ENCODE peak calls at places on chromosomes 4 and X, in four cellular contexts. H is HL-60, E is adrenal gland, A is RWPE1. Z is an unnamed sample.

GRCh38 chr4:73589887-73590801 is 30.1 kb downstream of the RASSF6 start:
- DNase-seq in H (no peak), E (no peak), A (no peak), Z (no peak)

GRCh38 chr4:55442541-55442940 is 46.8 kb downstream of the TMEM165 start:
- DNase-seq in H (no peak), E (no peak), A (no peak), Z (no peak)

GRCh38 chrX:132092439-132093065 is 35.3 kb downstream of the FRMD7 start:
- DNase-seq in H (peak; percentile 61), E (peak; percentile 71), A (peak; percentile 30), Z (peak; percentile 42)

GRCh38 chr4:111540661-111541060 is 604.6 kb upstream of the FAM241A start:
- DNase-seq in H (no peak), E (no peak), A (no peak), Z (no peak)

GRCh38 chr4:143089291-143089690 is 95.4 kb upstream of the USP38 start:
- DNase-seq in H (no peak), E (no peak), A (no peak), Z (no peak)

GRCh38 chr4:186876961-186877626 is 153.4 kb upstream of the FAT1 start:
- DNase-seq in H (no peak), E (no peak), A (no peak), Z (no peak)

GRCh38 chrX:56785442-56785841 is 56.4 kb downstream of the NBDY start:
- DNase-seq in H (no peak), E (no peak), A (no peak), Z (no peak)

GRCh38 chr4:41217373-41217772 is 3.0 kb upstream of the APBB2 start:
- DNase-seq in H (no peak), E (no peak), A (no peak), Z (no peak)

GRCh38 chr4:24121395-24122175 is 231.7 kb upstream of the PPARGC1A start:
- DNase-seq in H (no peak), E (no peak), A (no peak), Z (no peak)

GRCh38 chr4:18686338-18687039 is 664.9 kb upstream of the LCORL start:
- DNase-seq in H (no peak), E (no peak), A (no peak), Z (no peak)

GRCh38 chr4:86306816-86307215 is 53.0 kb downstream of the MAPK10 start:
- DNase-seq in H (no peak), E (no peak), A (no peak), Z (no peak)

GRCh38 chr4:169698331-169698730 is 59.4 kb downstream of the HPF1 start:
- DNase-seq in H (no peak), E (no peak), A (no peak), Z (no peak)
- TF ChIP-seq CTCF in H (no peak), E (no peak), A (no peak), Z (no peak)

DNA sequence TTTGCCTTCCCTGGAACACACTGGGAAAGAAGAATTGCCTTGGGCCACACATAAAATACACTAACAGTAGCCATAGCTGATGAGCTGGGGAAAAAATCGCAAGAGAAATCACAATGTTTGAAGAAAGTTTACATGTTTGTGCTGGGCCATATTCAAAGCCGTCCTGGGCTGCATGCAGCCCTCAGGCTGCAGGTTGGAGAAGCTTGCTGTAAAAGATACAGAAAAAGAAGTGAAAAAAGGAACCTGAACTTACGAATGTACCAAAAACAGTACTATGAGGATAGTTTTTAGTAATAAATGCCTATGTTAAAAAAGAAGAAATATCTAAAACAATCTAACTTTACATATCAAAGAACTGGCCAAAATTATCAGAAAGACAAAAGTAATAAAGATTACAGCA is 82.1 kb downstream of the UGT2B28 start:
- DNase-seq in H (no peak), E (no peak), A (no peak), Z (no peak)
- H3K27ac ChIP-seq in H (no peak overlapping the region), E (no peak overlapping the region), A (no peak overlapping the region), Z (no peak overlapping the region)

DNA sequence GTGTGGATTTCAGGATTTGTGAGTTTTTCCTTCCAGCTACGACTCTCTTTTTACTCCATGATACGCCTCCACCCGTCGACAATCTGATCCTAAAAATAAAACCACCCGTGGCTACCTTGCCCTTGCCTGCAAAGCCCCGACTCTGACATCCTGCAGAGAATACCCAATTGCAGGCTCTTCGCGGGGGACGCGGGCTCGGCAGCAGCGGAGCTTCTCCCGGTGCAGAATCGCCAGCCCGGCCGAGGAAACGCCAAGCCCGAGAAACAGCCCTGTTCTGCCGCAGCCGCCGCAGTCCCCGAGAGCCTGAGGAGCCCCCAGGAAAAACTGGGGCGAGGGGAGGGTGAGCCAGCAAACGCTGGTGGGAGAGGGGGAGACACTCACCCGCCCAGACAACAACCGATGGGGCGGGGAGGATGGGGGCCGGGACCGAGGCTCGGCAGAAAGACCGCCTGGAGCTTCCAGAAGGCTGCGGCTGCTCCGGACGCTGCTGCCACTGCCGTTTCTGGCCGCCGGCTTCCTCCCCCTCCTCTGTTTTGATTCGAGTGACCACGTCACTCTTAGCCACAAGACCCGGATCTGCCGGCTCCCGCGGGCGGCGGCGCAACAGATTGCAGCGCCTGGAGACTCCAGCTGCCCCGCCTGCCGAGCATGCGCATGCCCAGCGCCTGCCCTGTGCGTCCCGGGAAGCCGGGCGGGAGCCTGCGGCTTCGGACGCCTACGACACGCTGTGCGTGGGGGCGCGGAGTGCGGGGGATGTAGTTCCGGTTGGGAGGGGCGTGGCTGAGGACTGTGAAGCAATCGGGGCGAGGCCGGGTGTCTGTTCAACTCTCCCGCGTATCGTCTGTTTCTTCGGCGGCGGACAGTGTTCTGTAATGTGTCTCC is at the start of gene SMIM14:
- DNase-seq in H (peak; percentile 98), E (peak; percentile 99), A (peak; percentile 97), Z (peak; percentile 87)
- TF ChIP-seq CTCF in H (no peak), E (peak; percentile 51), A (no peak), Z (peak; percentile 27)

DNA sequence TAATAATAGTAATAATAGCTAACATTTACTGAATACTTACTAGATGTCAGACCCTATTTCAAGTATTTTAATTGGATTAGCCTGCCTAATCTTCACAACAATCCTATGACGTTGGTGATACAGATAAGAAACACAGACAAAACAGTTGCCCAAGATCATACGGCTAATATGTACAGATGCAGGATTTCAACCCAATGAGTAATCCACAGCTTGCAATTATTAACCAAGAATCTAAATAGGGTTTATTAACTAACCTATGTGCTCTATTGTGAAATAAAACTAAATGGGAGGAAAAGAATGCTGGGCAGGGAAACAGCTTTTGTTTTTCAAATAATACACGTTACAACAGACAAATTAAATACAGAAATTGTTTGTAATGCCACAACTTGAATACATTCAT is 23.4 kb downstream of the FBXO8 start:
- DNase-seq in H (no peak), E (no peak), A (peak; percentile 19), Z (peak; percentile 67)
- H3K27ac ChIP-seq in H (no peak overlapping the region), E (no peak overlapping the region), A (no peak overlapping the region), Z (no peak overlapping the region)

GRCh38 chr4:129900430-129900953 is 804.5 kb downstream of the C4orf33 start:
- DNase-seq in H (no peak), E (no peak), A (no peak), Z (no peak)

GRCh38 chr4:129905256-129905655 is 809.3 kb downstream of the C4orf33 start:
- DNase-seq in H (no peak), E (no peak), A (no peak), Z (no peak)

GRCh38 chr4:129901205-129901604 is 805.3 kb downstream of the C4orf33 start:
- DNase-seq in H (no peak), E (no peak), A (no peak), Z (no peak)

GRCh38 chr4:129899849-129900248 is 803.9 kb downstream of the C4orf33 start:
- DNase-seq in H (no peak), E (no peak), A (no peak), Z (no peak)

DNA sequence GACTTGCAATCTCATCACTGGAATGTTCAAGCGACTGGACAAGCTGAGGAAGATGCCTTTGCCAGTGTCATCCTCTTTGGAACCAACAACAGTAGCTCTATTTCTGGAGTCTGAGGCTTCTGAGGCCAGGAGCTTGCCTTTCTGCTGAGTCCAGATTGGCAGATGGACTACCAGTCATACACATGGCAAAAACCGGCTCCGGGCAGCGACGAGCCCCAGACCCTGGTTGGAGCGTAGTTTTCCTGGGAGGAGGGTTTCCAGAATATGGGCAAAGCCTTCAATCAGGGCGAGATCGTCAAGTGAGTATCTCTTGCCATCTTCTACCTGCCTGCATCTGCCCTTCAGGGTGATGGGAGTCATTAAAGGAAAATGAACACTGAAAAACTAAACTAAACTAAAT is 807.9 kb downstream of the C4orf33 start:
- DNase-seq in H (no peak), E (no peak), A (no peak), Z (no peak)
- TF ChIP-seq CTCF in H (no peak), E (no peak), A (no peak), Z (no peak)

GRCh38 chrX:41718481-41719245 is 5.3 kb upstream of the GPR82 start:
- DNase-seq in H (no peak), E (no peak), A (no peak), Z (no peak)
- H3K27ac ChIP-seq in H (no peak overlapping the region), E (no peak overlapping the region), A (no peak overlapping the region), Z (no peak overlapping the region)

DNA sequence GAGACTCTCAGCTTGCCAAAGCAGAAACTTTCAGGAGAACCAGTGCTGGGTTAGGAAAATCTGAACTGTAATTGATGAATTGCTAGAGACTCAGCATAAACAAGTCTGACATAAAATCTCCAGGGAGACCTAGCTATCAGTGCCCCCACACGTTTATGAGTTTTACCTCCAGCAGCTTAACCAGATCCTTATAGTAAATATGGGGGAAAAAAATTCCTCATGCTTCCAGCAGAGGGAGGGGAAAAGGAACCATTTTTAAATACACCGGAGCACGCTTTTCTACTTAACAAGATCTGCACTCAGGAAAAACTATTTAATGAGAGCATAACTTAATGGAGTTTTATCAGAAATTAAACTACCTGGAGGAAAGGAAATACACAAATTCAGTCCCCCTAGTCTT is 1040.7 kb upstream of the INTU start:
- DNase-seq in H (no peak), E (no peak), A (no peak), Z (no peak)
- TF ChIP-seq CTCF in H (no peak), E (no peak), A (peak; percentile 12), Z (peak; percentile 45)

DNA sequence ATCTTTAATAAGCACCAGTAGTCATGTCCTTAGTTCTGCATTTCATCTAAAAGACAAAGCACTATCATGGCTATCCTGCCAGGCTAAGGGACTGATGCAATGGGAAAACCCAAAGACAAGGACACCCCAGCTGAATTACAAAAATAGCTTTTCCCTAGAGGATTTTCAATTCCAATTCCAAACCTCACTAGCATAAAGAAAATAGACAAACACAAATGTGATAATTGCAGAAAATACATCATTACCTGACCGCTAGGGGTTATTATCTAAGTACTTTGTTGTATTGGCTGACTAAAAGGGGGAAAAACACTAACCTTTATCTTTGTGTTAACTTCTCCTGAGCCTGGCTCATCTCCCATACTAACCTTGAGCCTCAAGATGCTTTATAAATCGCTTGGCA is 2.7 kb upstream of the AMMECR1 start:
- DNase-seq in H (no peak), E (no peak), A (no peak), Z (no peak)
- H3K27ac ChIP-seq in H (no peak overlapping the region), E (no peak overlapping the region), A (no peak overlapping the region), Z (no peak overlapping the region)

GRCh38 chr4:16670726-16671125 is 227.7 kb downstream of the LDB2 start:
- DNase-seq in H (no peak), E (no peak), A (no peak), Z (no peak)
- TF ChIP-seq CTCF in H (no peak), E (no peak), A (no peak), Z (no peak)